ENCODE peak calls at places on chromosomes 13 and 19, in eight cellular contexts. C is HS-27A; Q is T-cell; S is aorta; G is NCI-H1092; N is anterior cingulate cortex; T is CMK; B is CD4-positive, alpha-beta T cell. M is an unnamed sample.

GRCh38 chr13:46885018-46885417 is 11.8 kb downstream of the HTR2A start:
- DNase-seq in N (no peak), C (no peak), T (no peak), B (no peak), G (no peak), Q (no peak), S (no peak), M (no peak)

GRCh38 chr13:111940892-111941291 is 126.1 kb upstream of the SOX1 start:
- DNase-seq in T (no peak), G (no peak), B (no peak), Q (no peak), S (no peak), C (no peak), N (no peak), M (no peak)

GRCh38 chr13:24087611-24088235 is 72.8 kb upstream of the SPATA13 start:
- DNase-seq in S (no peak), C (no peak), N (no peak), B (no peak), Q (no peak), G (no peak), T (no peak), M (peak)

GRCh38 chr19:47503130-47503822 is 11.6 kb downstream of the NAPA start:
- DNase-seq in S (no peak), C (no peak), N (no peak), T (no peak), Q (no peak), B (no peak), G (no peak), M (no peak)

GRCh38 chr13:101554420-101555125 is 102.1 kb downstream of the ITGBL1 start:
- DNase-seq in Q (no peak), N (no peak), B (no peak), C (no peak), S (no peak), T (no peak), G (no peak), M (no peak)

GRCh38 chr19:42412223-42412622 is 15.0 kb downstream of the LIPE start:
- DNase-seq in C (no peak), S (peak), Q (no peak), N (peak), B (no peak), T (no peak), G (no peak), M (no peak)

GRCh38 chr13:93628136-93628535 is 401.5 kb downstream of the GPC6 start:
- DNase-seq in Q (no peak), G (no peak), S (no peak), B (no peak), T (no peak), N (no peak), C (no peak), M (no peak)

GRCh38 chr13:36788276-36788675 is 30.7 kb upstream of the RFXAP start:
- DNase-seq in Q (no peak), S (no peak), T (no peak), N (no peak), B (no peak), C (peak), G (no peak), M (no peak)

GRCh38 chr13:75621147-75621546 is 15.0 kb upstream of the LMO7 start:
- DNase-seq in S (no peak), B (no peak), G (no peak), N (no peak), T (no peak), Q (no peak), C (peak), M (no peak)

GRCh38 chr13:97125810-97126738 is 96.1 kb upstream of the MBNL2 start:
- DNase-seq in G (no peak), C (no peak), B (no peak), T (no peak), N (no peak), Q (no peak), S (no peak), M (no peak)

GRCh38 chr13:75415720-75416119 is 66.2 kb downstream of the TBC1D4 start:
- DNase-seq in C (peak), S (no peak), B (no peak), N (no peak), G (no peak), Q (no peak), T (no peak), M (no peak)

GRCh38 chr13:106484755-106485193 is 50.7 kb downstream of the EFNB2 start:
- DNase-seq in Q (no peak), T (no peak), C (no peak), B (no peak), S (peak), G (no peak), N (no peak), M (no peak)

GRCh38 chr19:13022111-13022858 is 27.0 kb downstream of the NFIX start:
- DNase-seq in Q (no peak), C (no peak), N (no peak), S (no peak), G (peak), B (no peak), T (no peak), M (no peak)

GRCh38 chr13:75299913-75300862 is 181.8 kb downstream of the TBC1D4 start:
- DNase-seq in T (no peak), S (no peak), N (no peak), C (no peak), G (no peak), Q (no peak), B (no peak), M (no peak)

GRCh38 chr19:16315825-16316505 is 8.7 kb upstream of the KLF2 start:
- DNase-seq in C (peak), Q (no peak), B (no peak), G (no peak), N (no peak), S (peak), T (peak), M (no peak)

GRCh38 chr19:41785653-41786052 is 10.7 kb upstream of the CEACAM3 start:
- DNase-seq in B (peak), G (peak), N (no peak), C (peak), T (peak), Q (peak), S (peak), M (peak)

GRCh38 chr19:54439174-54439851 is 9.7 kb upstream of the LENG8 start:
- DNase-seq in B (peak), T (no peak), S (peak), G (no peak), Q (no peak), C (no peak), N (peak), M (peak)

GRCh38 chr19:38245826-38246498 is 10.2 kb downstream of the PPP1R14A start:
- DNase-seq in T (no peak), G (no peak), S (peak), B (no peak), C (no peak), N (no peak), Q (no peak), M (no peak)

GRCh38 chr13:45456196-45456972 is 8.4 kb upstream of the COG3 start:
- DNase-seq in N (no peak), C (no peak), T (no peak), B (no peak), Q (no peak), G (no peak), S (no peak), M (no peak)

GRCh38 chr13:102598061-102598460 is 1.3 kb downstream of the TPP2 start:
- DNase-seq in B (no peak), C (no peak), S (no peak), T (no peak), Q (no peak), N (no peak), G (no peak), M (no peak)

GRCh38 chr13:113115363-113116205 is 7.0 kb upstream of the F10 start:
- DNase-seq in C (no peak), T (no peak), S (no peak), G (no peak), N (no peak), B (no peak), Q (no peak), M (peak)

GRCh38 chr13:40401911-40402776 is 264.3 kb downstream of the FOXO1 start:
- DNase-seq in B (no peak), G (no peak), S (peak), N (peak), T (peak), C (peak), Q (peak), M (peak)

GRCh38 chr13:64591981-64592380 is 2638.2 kb downstream of the PCDH9 start:
- DNase-seq in S (no peak), C (no peak), N (no peak), T (no peak), Q (no peak), B (no peak), G (no peak), M (no peak)

GRCh38 chr19:15432018-15432494 is 13.3 kb upstream of the AKAP8L start:
- DNase-seq in Q (no peak), B (no peak), N (no peak), T (no peak), S (no peak), C (no peak), G (no peak), M (no peak)

GRCh38 chr19:12350890-12351197 is 14.6 kb downstream of the ZNF442 start:
- DNase-seq in C (no peak), S (no peak), N (no peak), G (no peak), T (no peak), Q (no peak), B (no peak), M (no peak)

GRCh38 chr19:37007587-37008220 is 70.5 kb upstream of the ZNF420 start:
- DNase-seq in T (no peak), G (peak), N (no peak), C (no peak), Q (no peak), S (peak), B (peak), M (peak)

GRCh38 chr19:6318772-6319171 is 14.6 kb downstream of the ACER1 start:
- DNase-seq in N (no peak), S (no peak), C (no peak), G (no peak), T (no peak), B (no peak), Q (no peak), M (no peak)

GRCh38 chr19:2045501-2046045 is 5.5 kb downstream of the MKNK2 start:
- DNase-seq in C (no peak), B (no peak), G (no peak), S (peak), T (no peak), Q (no peak), N (no peak), M (peak)

GRCh38 chr13:80469841-80470378 is 129.0 kb upstream of the SPRY2 start:
- DNase-seq in G (no peak), B (no peak), S (peak), C (no peak), T (no peak), Q (no peak), N (no peak), M (no peak)

GRCh38 chr13:78194904-78195639 is 276.4 kb upstream of the EDNRB start:
- DNase-seq in N (no peak), S (no peak), G (no peak), Q (no peak), C (no peak), T (no peak), B (no peak), M (no peak)

GRCh38 chr19:39335168-39335567 is 675 bp downstream of the GMFG start:
- DNase-seq in T (peak), S (peak), Q (no peak), B (peak), C (no peak), G (no peak), N (no peak), M (no peak)

GRCh38 chr13:95527955-95528354 is 24.6 kb upstream of the CLDN10 start:
- DNase-seq in N (no peak), B (no peak), C (no peak), T (no peak), G (no peak), Q (no peak), S (no peak), M (no peak)

M was measured in stomach.